ENCODE peak calls at places on chromosomes 6 and 20, in seven cellular contexts. Y is tibial artery, D is thoracic aorta, Z is heart left ventricle, Q is GM23248, M is body of pancreas, J is esophagus squamous epithelium. T is an unnamed sample. For H3K27me3 and H3K4me1, the result is how much of the 10 kb centered on the place peaks cover.

GRCh38 chr6:110875548-110876169 is 1.1 kb downstream of the AMD1 start:
- DNase-seq in Q (peak), J (no peak), Z (peak), M (peak), D (peak), Y (peak), T (peak)

GRCh38 chr6:133179483-133179882 is 61.7 kb upstream of the EYA4 start:
- DNase-seq in Q (no peak), J (no peak), Z (no peak), M (no peak), D (no peak), Y (no peak), T (peak)

GRCh38 chr6:25154034-25154596 is 125.1 kb upstream of the CARMIL1 start:
- DNase-seq in Y (no peak), D (no peak), M (no peak), J (no peak), Z (no peak), Q (no peak), T (no peak)

GRCh38 chr6:40500227-40500626 is 86.9 kb downstream of the LRFN2 start:
- DNase-seq in J (no peak), D (no peak), Q (no peak), Y (no peak), Z (no peak), M (no peak), T (no peak)

GRCh38 chr6:136274062-136274461 is 15.6 kb downstream of the BCLAF1 start:
- DNase-seq in Y (no peak), M (no peak), Z (no peak), D (no peak), Q (peak), J (no peak), T (no peak)

GRCh38 chr6:105755885-105756284 is 330.3 kb upstream of the PRDM1 start:
- DNase-seq in J (no peak), Y (no peak), M (no peak), D (no peak), Z (no peak), Q (no peak), T (no peak)

GRCh38 chr20:45933231-45934045 is 1.0 kb upstream of the PCIF1 start:
- DNase-seq in Y (peak), Q (peak), J (no peak), Z (peak), M (peak), D (no peak), T (peak)

GRCh38 chr6:14549871-14550270 is 432.3 kb downstream of the CD83 start:
- DNase-seq in Q (no peak), Z (no peak), M (no peak), J (no peak), D (no peak), Y (no peak), T (no peak)

GRCh38 chr20:58235010-58235409 is 6.6 kb upstream of the ANKRD60 start:
- DNase-seq in D (no peak), M (no peak), Z (no peak), J (no peak), Y (no peak), Q (no peak), T (no peak)

GRCh38 chr6:4967301-4968030 is 36.4 kb downstream of the RPP40 start:
- DNase-seq in Y (no peak), Z (no peak), D (no peak), J (no peak), M (no peak), Q (no peak), T (no peak)

GRCh38 chr6:149560736-149561135 is 5.4 kb upstream of the GINM1 start:
- DNase-seq in M (no peak), D (no peak), J (no peak), Z (no peak), Q (peak), Y (no peak), T (peak)

GRCh38 chr6:149696904-149697303 is 21.0 kb downstream of the LATS1 start:
- DNase-seq in M (no peak), D (no peak), Y (no peak), Z (no peak), J (no peak), Q (peak), T (no peak)

GRCh38 chr20:3173582-3174441 is 463 bp upstream of the LZTS3 start:
- DNase-seq in J (no peak), Z (peak), Y (peak), Q (peak), D (peak), M (peak), T (peak)

GRCh38 chr6:10837009-10837691 is 1.2 kb downstream of the MAK start:
- DNase-seq in Y (peak), Z (peak), Q (peak), M (peak), D (no peak), J (no peak), T (no peak)

GRCh38 chr6:106820412-106820852 is 154.1 kb downstream of the CD24 start:
- DNase-seq in Y (no peak), Q (peak), M (no peak), D (no peak), J (no peak), Z (no peak), T (peak)

GRCh38 chr6:46637933-46638332 is 14.7 kb downstream of the CYP39A1 start:
- DNase-seq in J (no peak), D (no peak), M (no peak), Z (no peak), Q (no peak), Y (no peak), T (no peak)

GRCh38 chr6:117280922-117281321 is 15.6 kb downstream of the VGLL2 start:
- DNase-seq in D (no peak), Y (no peak), M (no peak), Z (no peak), Q (peak), J (no peak), T (peak)

GRCh38 chr6:77264970-77265369 is 198.3 kb downstream of the HTR1B start:
- DNase-seq in Q (no peak), J (no peak), Y (no peak), Z (no peak), M (no peak), D (no peak), T (no peak)

GRCh38 chr6:36839819-36840379 is 655 bp upstream of the CPNE5 start:
- DNase-seq in M (peak), D (no peak), J (no peak), Y (no peak), Z (peak), Q (peak), T (peak)

GRCh38 chr20:18363708-18364107 is 75.4 kb downstream of the ZNF133 start:
- DNase-seq in Q (no peak), Z (no peak), M (no peak), Y (no peak), D (no peak), J (no peak), T (no peak)

GRCh38 chr6:15653581-15653980 is 9.2 kb downstream of the DTNBP1 start:
- DNase-seq in Z (no peak), Q (no peak), D (no peak), Y (no peak), M (no peak), J (no peak), T (no peak)

GRCh38 chr6:163291622-163292021 is 122.9 kb upstream of the QKI start:
- DNase-seq in J (no peak), Z (no peak), M (no peak), Q (peak), Y (no peak), D (no peak), T (no peak)

GRCh38 chr6:2819115-2819514 is 22.5 kb downstream of the SERPINB1 start:
- DNase-seq in Q (no peak), J (no peak), Z (no peak), D (no peak), Y (no peak), M (no peak), T (no peak)

GRCh38 chr6:127518212-127518709 is 874 bp downstream of the MTCL3 start:
- DNase-seq in D (no peak), J (no peak), M (no peak), Q (no peak), Z (no peak), Y (no peak), T (peak)

GRCh38 chr6:36977470-36977941 is 8.5 kb downstream of the MTCH1 start:
- DNase-seq in J (no peak), Y (no peak), D (no peak), Z (no peak), M (no peak), Q (peak), T (peak)

GRCh38 chr6:128303870-128304269 is 216.5 kb downstream of the PTPRK start:
- DNase-seq in J (no peak), M (no peak), Y (no peak), D (no peak), Q (no peak), Z (no peak), T (no peak)

GRCh38 chr20:24650091-24650490 is 180.7 kb downstream of the SYNDIG1 start:
- DNase-seq in J (no peak), D (peak), M (no peak), Y (peak), Q (peak), Z (no peak), T (no peak)

GRCh38 chr6:69973138-69973537 is 106.8 kb downstream of the COL19A1 start:
- DNase-seq in M (no peak), Z (no peak), Q (no peak), J (no peak), D (no peak), Y (no peak), T (no peak)

GRCh38 chr6:158799051-158799792 is 19.9 kb downstream of the EZR start:
- DNase-seq in Y (no peak), M (peak), D (no peak), J (no peak), Z (no peak), Q (peak), T (peak)

GRCh38 chr20:58173930-58174707 is 54.3 kb downstream of the ANKRD60 start:
- DNase-seq in M (no peak), Q (peak), Y (peak), Z (peak), J (no peak), D (no peak), T (peak)

GRCh38 chr6:89410231-89411018 is 1.6 kb downstream of the RRAGD start:
- DNase-seq in J (no peak), Q (peak), Z (no peak), Y (no peak), D (no peak), M (no peak), T (no peak)

GRCh38 chr6:37705239-37706051 is 7.8 kb upstream of the MDGA1 start:
- DNase-seq in Q (peak), Y (peak), M (peak), Z (peak), J (no peak), D (peak), T (peak)

GRCh38 chr20:3040086-3040485 is 3.3 kb upstream of the GNRH2 start:
- DNase-seq in M (no peak), Y (no peak), Q (no peak), Z (no peak), J (no peak), D (no peak), T (no peak)

GRCh38 chr6:57324538-57324937 is 7.1 kb downstream of the PRIM2 start:
- DNase-seq in M (no peak), J (no peak), D (no peak), Z (no peak), Y (no peak), Q (peak), T (no peak)
- H3K4me3 ChIP-seq in M (no peak), J (no peak), D (no peak), Z (no peak), Y (no peak), Q (no peak), T (no peak)

DNA sequence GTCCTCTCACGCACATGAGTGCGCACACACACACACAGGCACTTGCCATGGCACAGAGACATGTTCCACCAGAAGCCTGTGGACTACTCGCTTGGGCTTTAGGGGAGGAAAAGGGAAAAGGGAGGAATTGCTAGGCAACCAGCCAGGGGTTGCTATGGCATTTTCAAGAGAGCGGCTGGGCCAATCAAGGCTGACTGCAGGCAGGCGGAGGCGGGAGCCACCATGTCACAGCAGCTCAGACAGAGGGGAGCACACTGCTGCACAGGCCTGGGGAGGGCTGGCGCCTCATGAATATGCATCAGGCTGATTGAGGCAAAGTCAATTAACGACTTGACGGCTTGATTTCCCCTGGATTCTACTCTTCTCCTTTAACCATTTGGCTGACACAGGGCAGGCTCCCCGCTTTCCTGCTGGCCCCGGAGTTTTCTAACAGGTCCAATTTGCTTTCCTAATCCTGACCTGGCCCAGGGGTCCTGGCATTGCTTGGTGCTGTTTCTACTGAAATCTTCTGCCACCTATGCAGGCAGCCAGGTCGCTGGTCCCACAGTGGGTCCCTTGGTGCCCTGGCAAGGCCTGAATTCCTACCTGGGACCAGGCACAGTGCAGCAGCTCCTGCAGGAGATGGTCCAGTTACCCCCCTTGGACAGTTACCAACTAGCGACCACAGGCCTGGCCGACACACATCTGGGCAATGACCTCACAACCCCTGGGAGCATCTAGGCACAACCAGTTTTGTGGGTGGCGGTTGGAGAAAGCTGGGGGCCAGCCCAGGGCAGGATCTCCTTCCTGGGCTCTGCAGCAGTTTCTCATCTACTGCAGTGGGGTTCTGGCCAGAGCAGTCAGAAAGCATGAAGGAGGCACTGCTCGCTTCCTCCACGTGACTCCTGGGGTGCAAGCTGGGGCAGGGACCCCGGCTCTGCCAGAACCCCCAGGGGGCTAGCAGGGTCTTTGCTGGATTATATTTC is 52.1 kb downstream of the YTHDF1 start:
- DNase-seq in J (no peak), Z (peak), M (no peak), Q (no peak), D (no peak), Y (no peak), T (no peak)
- H3K27me3 ChIP-seq in J (half or more), Z (under half), M (under half), Q (under half), D (under half), Y (under half), T (under half)

GRCh38 chr6:44228836-44229235 is 5.4 kb downstream of the SLC29A1 start:
- DNase-seq in Z (no peak), D (no peak), Q (peak), J (no peak), Y (no peak), M (no peak), T (no peak)
- H3K4me1 ChIP-seq in Z (half or more), D (under half), Q (under half), J (under half), Y (under half), M (half or more), T (under half)

GRCh38 chr6:30357678-30358339 is 12.9 kb downstream of the RPP21 start:
- DNase-seq in D (no peak), Z (peak), Y (no peak), J (no peak), Q (peak), M (peak), T (peak)

GRCh38 chr6:30360139-30360538 is 15.2 kb downstream of the RPP21 start:
- DNase-seq in J (no peak), D (no peak), Y (no peak), M (no peak), Q (peak), Z (no peak), T (no peak)

GRCh38 chr6:30359276-30359675 is 14.3 kb downstream of the RPP21 start:
- DNase-seq in M (no peak), D (no peak), J (no peak), Z (no peak), Y (no peak), Q (no peak), T (no peak)

GRCh38 chr6:30356519-30356918 is 11.6 kb downstream of the RPP21 start:
- DNase-seq in Y (no peak), M (no peak), Z (no peak), D (no peak), Q (no peak), J (no peak), T (no peak)

GRCh38 chr6:30358340-30358679 is 13.4 kb downstream of the RPP21 start:
- DNase-seq in M (no peak), Q (peak), J (no peak), Y (no peak), D (no peak), Z (no peak), T (no peak)
- H3K4me3 ChIP-seq in M (no peak), Q (peak), J (peak), Y (no peak), D (peak), Z (no peak), T (no peak)

DNA sequence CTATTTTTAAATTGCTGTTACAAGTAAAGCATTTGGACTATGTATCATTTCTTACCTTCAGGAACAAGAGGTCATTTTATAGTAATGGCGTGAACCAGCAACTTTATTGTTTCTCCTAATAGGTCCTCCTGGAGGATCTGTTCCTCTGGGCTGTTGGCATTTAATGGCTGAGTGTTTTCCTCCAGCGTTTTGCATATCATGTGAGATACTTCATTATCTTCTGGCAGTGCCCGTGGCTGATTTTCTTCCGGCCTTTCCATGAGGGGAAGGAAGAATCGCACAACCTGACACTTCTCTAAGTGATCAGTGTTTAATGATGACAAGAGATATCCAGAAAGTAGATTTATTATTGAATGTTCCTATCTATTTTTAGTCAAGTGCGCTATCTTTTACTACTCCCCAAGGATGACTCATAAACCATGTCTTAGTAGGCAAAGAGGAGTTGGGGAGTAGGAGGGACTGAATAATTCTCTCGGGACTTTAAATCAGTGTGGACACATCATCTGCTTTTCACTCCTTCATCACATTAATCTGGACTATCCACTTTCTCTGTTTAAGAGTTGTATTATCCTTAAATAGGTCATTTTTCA is 149.6 kb downstream of the PLCB4 start:
- DNase-seq in J (no peak), Z (no peak), Y (no peak), Q (peak), D (no peak), M (no peak), T (peak)
- H3K27me3 ChIP-seq in J (under half), Z (under half), Y (under half), Q (under half), D (under half), M (under half), T (under half)

GRCh38 chr20:48630342-48631075 is 197.3 kb downstream of the PREX1 start:
- DNase-seq in Z (no peak), D (no peak), Q (no peak), M (no peak), Y (no peak), J (no peak), T (no peak)

GRCh38 chr20:48632017-48632824 is 195.6 kb downstream of the PREX1 start:
- DNase-seq in Q (no peak), D (no peak), M (no peak), Y (no peak), Z (no peak), J (no peak), T (no peak)

GRCh38 chr20:48629960-48630315 is 197.9 kb downstream of the PREX1 start:
- DNase-seq in J (no peak), M (no peak), Z (no peak), D (no peak), Q (no peak), Y (no peak), T (no peak)

GRCh38 chr20:48632825-48633619 is 194.8 kb downstream of the PREX1 start:
- DNase-seq in D (no peak), M (no peak), Q (no peak), Y (no peak), J (no peak), Z (no peak), T (no peak)

DNA sequence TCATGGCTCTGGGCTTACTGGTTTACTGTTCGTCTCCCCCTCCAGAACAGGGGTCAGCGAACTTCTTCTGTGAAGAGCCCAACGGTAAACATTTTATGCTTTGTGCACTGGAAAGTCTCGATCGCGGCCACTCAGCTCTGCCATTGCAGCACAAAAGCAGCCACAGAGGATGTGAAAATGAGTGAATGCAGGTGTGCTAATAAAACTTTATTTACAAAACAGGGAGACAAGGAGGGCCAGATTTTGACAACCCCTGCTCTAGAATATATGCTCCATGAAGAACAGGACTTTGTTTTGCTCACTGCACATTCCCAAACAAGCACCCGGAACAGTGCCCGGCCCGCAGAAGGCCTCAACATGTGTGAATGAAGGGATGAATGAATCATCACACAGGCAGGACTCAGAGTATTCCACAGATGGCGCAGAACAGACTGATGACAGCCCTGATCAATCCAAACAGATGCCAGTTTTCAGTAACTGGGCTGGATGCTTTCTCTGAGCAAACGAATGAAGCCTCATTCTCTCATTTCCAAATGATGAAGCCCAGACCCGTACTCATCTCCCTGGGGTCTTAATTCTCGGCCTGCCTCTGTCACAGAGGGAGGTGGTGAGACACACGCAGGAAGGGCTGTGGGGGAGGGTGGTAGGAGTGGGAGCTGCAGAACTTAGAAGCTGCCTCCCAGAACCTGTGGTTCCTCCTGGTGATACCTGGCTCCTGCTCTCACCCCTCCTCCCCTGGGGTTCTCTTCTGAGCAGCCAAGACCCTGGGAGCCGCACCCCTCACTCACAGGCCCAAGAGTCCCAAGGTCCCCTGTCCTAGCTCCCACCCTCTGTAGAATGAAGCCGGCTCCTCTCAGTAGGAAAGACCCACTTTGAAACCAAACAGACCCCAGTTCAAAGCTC is 196.4 kb downstream of the PREX1 start:
- DNase-seq in D (no peak), Y (no peak), Z (no peak), J (no peak), M (no peak), Q (peak), T (peak)
- H3K4me1 ChIP-seq in D (under half), Y (under half), Z (under half), J (under half), M (under half), Q (under half), T (under half)

DNA sequence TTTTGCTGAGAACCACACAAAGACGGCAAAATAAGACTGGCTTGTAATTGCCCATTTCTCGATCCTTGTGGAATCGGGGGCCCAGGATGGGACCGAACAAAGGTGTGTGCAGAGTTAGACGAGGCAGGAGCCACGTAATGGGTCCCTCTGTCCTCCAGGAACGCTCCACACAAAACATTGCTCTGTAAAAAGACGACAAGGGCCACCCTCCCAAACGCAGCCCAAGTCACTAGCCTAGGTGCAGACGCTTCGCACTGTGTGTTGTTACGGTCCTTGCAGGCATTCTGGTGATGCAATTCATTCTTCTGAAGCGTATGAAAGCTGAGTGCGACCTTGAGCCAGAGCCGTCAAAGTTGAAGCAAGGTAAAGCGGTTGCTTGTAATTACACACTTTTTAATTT is 363.4 kb downstream of the TAF4 start:
- DNase-seq in J (no peak), Y (no peak), D (no peak), M (no peak), Z (peak), Q (no peak), T (no peak)
- H3K4me3 ChIP-seq in J (no peak), Y (no peak), D (no peak), M (no peak), Z (no peak), Q (no peak), T (no peak)